ENCODE peak calls at places on chromosomes 11 and 22, in ten cellular contexts. A is uterus; J is small intestine; F is neural progenitor cell; G is heart left ventricle; V is effector memory CD4-positive, alpha-beta T cell; E is upper lobe of right lung; R is naive thymus-derived CD4-positive, alpha-beta T cell; M is fibroblast of lung; U is thoracic aorta. Z is an unnamed sample. For H3K4me1, the result is how much of the 10 kb centered on the place peaks cover.

GRCh38 chr11:1644601-1645356 is 15.2 kb downstream of the KRTAP5-5 start:
- DNase-seq in A (no peak), J (no peak), F (no peak), G (no peak), V (no peak), E (no peak), R (no peak), M (no peak), U (no peak), Z (peak)

GRCh38 chr22:49297286-49297870 is 530.3 kb downstream of the BRD1 start:
- DNase-seq in A (no peak), J (no peak), F (no peak), G (no peak), V (no peak), E (peak), R (no peak), M (no peak), U (no peak), Z (no peak)

GRCh38 chr11:17019231-17019630 is 5.0 kb upstream of the PLEKHA7 start:
- DNase-seq in A (no peak), J (peak), F (no peak), G (no peak), V (no peak), E (no peak), R (no peak), M (no peak), U (no peak), Z (no peak)

GRCh38 chr22:50270302-50271010 is at the start of gene MAPK11:
- DNase-seq in A (peak), J (peak), F (peak), G (peak), V (peak), E (peak), R (peak), M (peak), U (no peak), Z (no peak)

GRCh38 chr22:39526736-39527171 is 5.8 kb downstream of the RPS19BP1 start:
- DNase-seq in A (no peak), J (no peak), F (peak), G (no peak), V (no peak), E (no peak), R (no peak), M (no peak), U (no peak), Z (no peak)

GRCh38 chr22:18101536-18101935 is 9.1 kb upstream of the TUBA8 start:
- DNase-seq in A (no peak), J (no peak), F (no peak), G (no peak), V (no peak), E (no peak), R (no peak), M (no peak), U (no peak), Z (no peak)

GRCh38 chr11:29019960-29020683 is 911.9 kb downstream of the METTL15 start:
- DNase-seq in A (no peak), J (no peak), F (peak), G (no peak), V (no peak), E (no peak), R (no peak), M (peak), U (no peak), Z (no peak)

GRCh38 chr11:95241673-95242072 is 10.7 kb upstream of the SESN3 start:
- DNase-seq in A (no peak), J (no peak), F (no peak), G (no peak), V (no peak), E (no peak), R (no peak), M (peak), U (no peak), Z (no peak)

GRCh38 chr11:111983187-111983986 is 41.8 kb upstream of the DLAT start:
- DNase-seq in A (no peak), J (peak), F (peak), G (no peak), V (no peak), E (peak), R (no peak), M (peak), U (no peak), Z (no peak)

GRCh38 chr11:44574620-44575287 is 9.3 kb downstream of the CD82 start:
- DNase-seq in A (no peak), J (no peak), F (no peak), G (no peak), V (peak), E (no peak), R (peak), M (peak), U (no peak), Z (no peak)

GRCh38 chr11:44570411-44571155 is 5.1 kb downstream of the CD82 start:
- DNase-seq in A (no peak), J (no peak), F (no peak), G (no peak), V (no peak), E (no peak), R (no peak), M (no peak), U (no peak), Z (no peak)

GRCh38 chr11:44573333-44573732 is 7.9 kb downstream of the CD82 start:
- DNase-seq in A (no peak), J (peak), F (no peak), G (no peak), V (no peak), E (no peak), R (no peak), M (no peak), U (no peak), Z (no peak)

GRCh38 chr11:44572431-44572830 is 7.0 kb downstream of the CD82 start:
- DNase-seq in A (no peak), J (no peak), F (no peak), G (no peak), V (no peak), E (no peak), R (no peak), M (no peak), U (no peak), Z (no peak)

DNA sequence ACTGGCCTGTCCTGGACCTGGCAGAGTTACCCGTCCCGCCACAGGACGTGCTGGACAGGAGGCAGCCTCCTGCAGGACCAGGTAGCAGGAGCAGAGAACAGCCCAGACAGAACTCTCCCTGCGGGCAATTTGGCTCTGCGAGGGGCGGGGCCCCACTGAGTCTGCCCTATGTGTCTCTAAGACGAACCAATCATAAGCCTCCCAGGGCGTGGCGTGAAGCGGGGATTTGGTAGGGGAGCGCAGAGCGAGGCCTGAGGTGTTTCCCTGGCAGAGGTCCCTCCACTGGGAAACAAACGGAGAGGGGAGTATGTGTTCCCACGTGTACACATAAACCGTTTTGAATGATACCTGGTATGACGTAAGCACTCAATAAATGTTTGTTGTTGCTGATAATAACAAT is 7.4 kb downstream of the CD82 start:
- DNase-seq in A (no peak), J (peak), F (no peak), G (no peak), V (no peak), E (no peak), R (no peak), M (no peak), U (no peak), Z (no peak)
- H3K4me1 ChIP-seq in A (under half), J (under half), F (under half), G (under half), V (half or more), E (half or more), R (half or more), M (under half), U (under half), Z (under half)

DNA sequence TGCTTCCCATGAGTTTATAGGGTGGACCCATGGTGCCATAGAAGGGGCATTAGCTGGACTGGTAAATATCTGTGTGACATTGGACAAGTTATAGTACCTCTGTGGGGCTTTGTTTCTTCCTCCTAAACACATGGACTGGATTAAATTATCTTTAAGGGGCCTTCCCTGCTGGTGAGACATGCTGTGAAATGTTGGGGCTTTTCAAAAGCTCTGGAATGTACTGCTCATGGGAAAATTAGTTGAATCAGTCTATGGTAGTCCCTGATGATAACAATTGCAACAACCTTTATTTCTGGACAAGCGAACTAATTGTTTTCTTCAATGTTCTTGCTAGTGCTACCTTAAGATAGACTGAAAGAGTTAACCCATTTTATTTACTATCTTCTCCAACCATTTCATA is 276.2 kb downstream of the BLID start:
- DNase-seq in A (no peak), J (no peak), F (no peak), G (no peak), V (no peak), E (no peak), R (no peak), M (no peak), U (no peak), Z (no peak)
- H3K27ac ChIP-seq in A (no peak), J (no peak), F (no peak), G (no peak), V (no peak), E (no peak), R (no peak), M (no peak), U (no peak), Z (no peak)

GRCh38 chr22:30212363-30212995 is 34.1 kb downstream of the LIF start:
- DNase-seq in A (peak), J (peak), F (no peak), G (no peak), V (no peak), E (peak), R (no peak), M (peak), U (no peak), Z (peak)

GRCh38 chr22:30211124-30211820 is 35.3 kb downstream of the LIF start:
- DNase-seq in A (no peak), J (no peak), F (no peak), G (no peak), V (no peak), E (peak), R (no peak), M (no peak), U (no peak), Z (no peak)

GRCh38 chr22:30209642-30210041 is 36.9 kb downstream of the LIF start:
- DNase-seq in A (no peak), J (no peak), F (no peak), G (no peak), V (no peak), E (no peak), R (no peak), M (no peak), U (no peak), Z (no peak)

GRCh38 chr22:30208631-30209603 is 37.6 kb downstream of the LIF start:
- DNase-seq in A (peak), J (peak), F (no peak), G (peak), V (no peak), E (no peak), R (no peak), M (peak), U (peak), Z (peak)

DNA sequence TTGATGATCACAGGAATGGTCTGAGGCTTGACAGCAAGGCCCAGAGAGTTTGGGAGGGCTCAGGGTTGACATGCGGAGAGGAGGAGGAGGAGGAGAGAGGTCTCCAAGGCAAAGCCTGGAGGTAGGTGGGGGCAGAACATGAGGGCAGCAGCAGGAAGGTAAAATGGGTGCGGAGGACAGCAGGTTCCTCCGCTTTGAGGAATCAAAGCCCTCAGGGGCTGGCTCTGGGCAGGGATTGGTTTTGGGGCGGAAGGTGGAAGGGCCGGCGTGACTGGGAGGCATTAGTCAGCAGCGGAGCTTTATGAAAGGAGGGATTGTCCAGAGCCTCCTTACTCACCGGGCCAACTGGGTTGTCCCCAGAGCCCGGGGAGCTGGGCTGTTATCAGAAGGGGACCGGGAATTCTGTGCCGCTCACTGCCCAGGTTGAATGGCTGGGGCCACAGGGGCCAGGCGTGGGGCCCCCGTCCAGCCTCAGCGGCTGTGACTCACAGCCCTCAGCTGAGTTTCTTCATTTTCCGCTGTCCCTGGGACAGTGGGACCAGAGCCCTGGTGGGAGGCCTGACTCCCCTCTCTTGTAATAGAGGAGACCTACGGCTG is 36.2 kb downstream of the LIF start:
- DNase-seq in A (no peak), J (no peak), F (peak), G (no peak), V (no peak), E (peak), R (no peak), M (peak), U (no peak), Z (no peak)
- H3K4me1 ChIP-seq in A (under half), J (under half), F (under half), G (under half), V (under half), E (half or more), R (under half), M (under half), U (under half), Z (under half)

GRCh38 chr11:21976210-21976609 is 216.7 kb upstream of the ANO5 start:
- DNase-seq in A (no peak), J (no peak), F (no peak), G (no peak), V (no peak), E (no peak), R (no peak), M (no peak), U (no peak), Z (no peak)
- H3K27ac ChIP-seq in A (no peak), J (no peak), F (no peak), G (no peak), V (no peak), E (no peak), R (no peak), M (no peak), U (no peak), Z (no peak)

GRCh38 chr11:125903753-125904659 is at the start of gene DDX25:
- DNase-seq in A (no peak), J (no peak), F (peak), G (no peak), V (peak), E (no peak), R (peak), M (no peak), U (no peak), Z (no peak)

GRCh38 chr11:125902927-125903752 is at the start of gene PUS3:
- DNase-seq in A (peak), J (peak), F (peak), G (peak), V (peak), E (peak), R (peak), M (peak), U (peak), Z (peak)

GRCh38 chr11:125902315-125902926 is 585 bp downstream of the PUS3 start:
- DNase-seq in A (no peak), J (no peak), F (no peak), G (no peak), V (no peak), E (no peak), R (no peak), M (no peak), U (no peak), Z (no peak)

GRCh38 chr11:125901872-125902271 is 1.1 kb downstream of the PUS3 start:
- DNase-seq in A (no peak), J (no peak), F (no peak), G (no peak), V (no peak), E (no peak), R (no peak), M (no peak), U (no peak), Z (no peak)

GRCh38 chr11:125904678-125905077 is 370 bp downstream of the DDX25 start:
- DNase-seq in A (no peak), J (no peak), F (no peak), G (no peak), V (no peak), E (no peak), R (no peak), M (no peak), U (no peak), Z (no peak)
- H3K4me1 ChIP-seq in A (under half), J (under half), F (under half), G (under half), V (under half), E (under half), R (under half), M (under half), U (under half), Z (under half)

GRCh38 chr11:90208857-90209256 is 14.0 kb downstream of the CHORDC1 start:
- DNase-seq in A (no peak), J (no peak), F (no peak), G (no peak), V (no peak), E (no peak), R (no peak), M (no peak), U (no peak), Z (no peak)

GRCh38 chr11:90204832-90205646 is 17.8 kb downstream of the CHORDC1 start:
- DNase-seq in A (no peak), J (peak), F (peak), G (no peak), V (no peak), E (no peak), R (peak), M (peak), U (no peak), Z (no peak)

GRCh38 chr11:90202342-90202741 is 20.5 kb downstream of the CHORDC1 start:
- DNase-seq in A (no peak), J (no peak), F (no peak), G (no peak), V (no peak), E (no peak), R (peak), M (no peak), U (no peak), Z (no peak)

DNA sequence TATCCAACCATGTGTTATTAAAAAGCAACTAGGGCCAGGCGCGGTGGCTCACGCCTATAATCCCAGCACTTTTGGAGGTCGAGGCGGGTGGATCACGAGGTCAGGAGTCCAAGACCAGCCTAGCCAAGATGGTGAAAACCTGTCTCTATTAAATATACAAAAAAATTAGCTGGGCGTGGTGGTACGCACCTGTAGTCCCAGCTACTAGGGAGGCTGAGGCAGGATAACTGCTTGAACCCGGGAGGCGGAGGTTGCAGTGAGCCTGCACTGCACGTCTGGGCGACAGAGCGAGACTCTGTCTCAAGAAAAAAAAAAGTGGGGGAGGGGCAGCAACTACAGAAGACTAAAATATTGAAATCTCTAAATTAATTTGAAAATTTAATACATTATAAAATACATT is 18.4 kb downstream of the CHORDC1 start:
- DNase-seq in A (no peak), J (no peak), F (no peak), G (no peak), V (no peak), E (no peak), R (no peak), M (no peak), U (no peak), Z (no peak)
- H3K27ac ChIP-seq in A (no peak), J (no peak), F (no peak), G (no peak), V (no peak), E (no peak), R (no peak), M (no peak), U (no peak), Z (no peak)

DNA sequence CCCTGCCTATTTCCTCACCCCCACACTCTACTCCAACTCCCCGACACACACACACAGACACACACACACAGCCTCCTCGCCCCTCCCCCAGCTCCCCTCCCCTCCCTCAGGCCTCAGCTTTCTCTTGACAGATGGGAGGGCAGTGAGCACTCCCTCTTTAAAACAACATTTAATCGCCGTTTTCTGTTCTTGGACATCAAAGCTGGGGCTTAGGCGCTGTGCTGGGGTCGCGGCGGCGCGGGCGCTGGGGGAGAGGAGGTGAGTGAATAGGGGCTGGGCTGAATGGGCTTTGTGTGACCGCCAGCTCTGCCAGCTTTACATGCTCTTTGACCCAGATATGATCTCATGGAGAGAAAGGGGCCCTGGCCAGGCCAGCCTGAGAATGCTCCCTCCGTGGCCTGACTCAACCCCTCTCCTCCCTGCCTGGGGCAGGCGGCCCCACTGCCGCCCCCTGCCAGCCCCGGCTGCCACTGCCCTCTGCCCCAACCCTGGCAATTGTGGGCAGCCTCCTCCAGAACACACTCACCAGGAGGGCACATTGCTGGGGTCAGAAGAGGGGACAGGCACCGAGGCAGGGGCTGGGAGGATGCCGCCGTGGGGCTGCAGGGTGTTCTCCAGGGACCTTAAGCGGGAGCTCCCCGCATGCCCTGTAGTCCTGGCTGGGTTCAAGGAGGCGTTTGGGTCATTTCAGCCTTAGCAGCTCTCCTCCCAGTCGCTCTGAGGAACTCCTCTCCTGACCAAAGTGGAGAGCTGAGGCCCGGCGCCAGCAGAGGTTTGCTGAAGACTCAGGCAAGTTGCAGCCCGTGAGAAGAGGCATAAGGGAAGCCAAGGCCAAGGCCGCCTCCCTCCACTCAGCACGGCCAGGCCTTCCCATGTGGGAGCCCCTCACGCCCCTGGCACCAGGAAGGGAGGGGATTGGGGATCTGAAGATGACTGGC is 38.3 kb upstream of the NNMT start:
- DNase-seq in A (peak), J (peak), F (peak), G (peak), V (no peak), E (peak), R (no peak), M (peak), U (no peak), Z (peak)
- H3K4me1 ChIP-seq in A (under half), J (under half), F (half or more), G (under half), V (under half), E (under half), R (under half), M (under half), U (half or more), Z (under half)

DNA sequence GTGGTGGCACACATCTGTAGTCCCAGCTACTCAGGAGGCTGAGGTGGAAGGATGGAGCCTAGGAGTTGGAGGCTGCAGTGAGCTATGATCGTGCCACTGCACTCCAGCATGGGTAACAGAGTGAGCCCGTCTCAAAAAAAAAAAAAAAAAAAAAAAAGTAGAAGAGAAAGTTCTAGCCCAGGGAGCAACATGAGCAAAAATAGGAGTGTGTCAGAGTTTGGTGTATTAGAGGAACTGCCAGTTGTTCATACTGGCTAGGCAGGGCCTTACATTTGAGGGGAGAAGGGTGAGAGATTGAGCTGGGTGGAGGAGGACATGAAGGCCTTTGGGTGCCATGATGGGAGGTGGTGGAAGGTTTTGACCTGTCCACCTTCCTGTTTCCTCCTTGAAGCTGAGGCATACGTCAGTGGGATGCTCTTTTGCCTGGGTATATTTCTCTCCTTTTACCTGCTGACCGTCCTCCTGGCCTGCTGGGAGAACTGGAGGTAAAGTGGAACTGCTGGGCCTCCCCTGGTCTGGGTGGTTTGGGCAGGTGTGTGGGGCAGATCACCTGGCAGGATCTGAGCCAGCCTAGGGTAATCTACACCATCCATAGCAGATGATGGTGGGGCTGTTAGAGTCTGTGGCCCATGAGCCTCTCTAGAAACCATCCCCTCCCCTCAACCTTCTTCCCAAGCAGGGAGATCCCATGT is 7.3 kb downstream of the SIDT2 start:
- DNase-seq in A (no peak), J (no peak), F (no peak), G (no peak), V (no peak), E (no peak), R (no peak), M (no peak), U (no peak), Z (peak)
- H3K27ac ChIP-seq in A (no peak), J (no peak), F (no peak), G (no peak), V (no peak), E (peak), R (no peak), M (no peak), U (no peak), Z (no peak)